ENCODE peak calls at places on chromosomes 3 and 15, in five cellular contexts. One of them, this sample, is unnamed.

GRCh38 chr15:77870195-77871065 is 207.1 kb downstream of the TBC1D2B start:
- DNase-seq in tibial artery: peak; percentile 81
- DNase-seq in breast epithelium: peak; percentile 23
- DNase-seq in B cell: peak; percentile 41
- DNase-seq in AG09309: no peak
- DNase-seq in this sample: peak; percentile 19

GRCh38 chr3:189718215-189718614 is 87.0 kb downstream of the TP63 start:
- DNase-seq in tibial artery: no peak
- DNase-seq in breast epithelium: no peak
- DNase-seq in B cell: no peak
- DNase-seq in AG09309: no peak
- DNase-seq in this sample: no peak

GRCh38 chr15:41999290-42000285 is 21.3 kb downstream of the PLA2G4E start:
- DNase-seq in tibial artery: no peak
- DNase-seq in breast epithelium: no peak
- DNase-seq in B cell: no peak
- DNase-seq in AG09309: no peak
- DNase-seq in this sample: no peak

GRCh38 chr15:20358066-20358780 is 183.4 kb downstream of the GOLGA6L6 start:
- DNase-seq in tibial artery: peak; percentile 69
- DNase-seq in breast epithelium: no peak
- DNase-seq in B cell: no peak
- DNase-seq in AG09309: no peak
- DNase-seq in this sample: no peak

GRCh38 chr15:74664028-74664616 is 31.7 kb downstream of the EDC3 start:
- DNase-seq in tibial artery: no peak
- DNase-seq in breast epithelium: no peak
- DNase-seq in B cell: no peak
- DNase-seq in AG09309: no peak
- DNase-seq in this sample: no peak

GRCh38 chr15:25456196-25456595 is 17.4 kb upstream of the UBE3A start:
- DNase-seq in tibial artery: no peak
- DNase-seq in breast epithelium: no peak
- DNase-seq in B cell: no peak
- DNase-seq in AG09309: no peak
- DNase-seq in this sample: no peak

GRCh38 chr3:126748701-126749546 is 44.9 kb downstream of the CHCHD6 start:
- DNase-seq in tibial artery: no peak
- DNase-seq in breast epithelium: no peak
- DNase-seq in B cell: no peak
- DNase-seq in AG09309: no peak
- DNase-seq in this sample: no peak

GRCh38 chr3:31743690-31744089 is 211.0 kb downstream of the STT3B start:
- DNase-seq in tibial artery: no peak
- DNase-seq in breast epithelium: no peak
- DNase-seq in B cell: no peak
- DNase-seq in AG09309: no peak
- DNase-seq in this sample: no peak

GRCh38 chr3:84547971-84548970 is 410.5 kb upstream of the CADM2 start:
- DNase-seq in tibial artery: no peak
- DNase-seq in breast epithelium: no peak
- DNase-seq in B cell: peak; percentile 12
- DNase-seq in AG09309: no peak
- DNase-seq in this sample: no peak

GRCh38 chr3:74515451-74515850 is 99.0 kb downstream of the CNTN3 start:
- DNase-seq in tibial artery: no peak
- DNase-seq in breast epithelium: no peak
- DNase-seq in B cell: no peak
- DNase-seq in AG09309: no peak
- DNase-seq in this sample: no peak

GRCh38 chr3:29283297-29283681 is 2.4 kb downstream of the RBMS3 start:
- DNase-seq in tibial artery: no peak
- DNase-seq in breast epithelium: no peak
- DNase-seq in B cell: no peak
- DNase-seq in AG09309: no peak
- DNase-seq in this sample: no peak

GRCh38 chr3:126758882-126759281 is 54.8 kb downstream of the CHCHD6 start:
- DNase-seq in tibial artery: no peak
- DNase-seq in breast epithelium: no peak
- DNase-seq in B cell: no peak
- DNase-seq in AG09309: no peak
- DNase-seq in this sample: no peak

GRCh38 chr15:77160562-77161481 is 89.9 kb upstream of the TSPAN3 start:
- DNase-seq in tibial artery: no peak
- DNase-seq in breast epithelium: no peak
- DNase-seq in B cell: peak; percentile 32
- DNase-seq in AG09309: no peak
- DNase-seq in this sample: no peak

GRCh38 chr15:68277131-68277604 is 377 bp upstream of the FEM1B start:
- DNase-seq in tibial artery: no peak
- DNase-seq in breast epithelium: no peak
- DNase-seq in B cell: no peak
- DNase-seq in AG09309: no peak
- DNase-seq in this sample: no peak

GRCh38 chr3:11591006-11591360 is 52.7 kb downstream of the VGLL4 start:
- DNase-seq in tibial artery: no peak
- DNase-seq in breast epithelium: no peak
- DNase-seq in B cell: no peak
- DNase-seq in AG09309: no peak
- DNase-seq in this sample: no peak

GRCh38 chr3:47092090-47092489 is 71.8 kb downstream of the SETD2 start:
- DNase-seq in tibial artery: no peak
- DNase-seq in breast epithelium: no peak
- DNase-seq in B cell: no peak
- DNase-seq in AG09309: no peak
- DNase-seq in this sample: no peak

GRCh38 chr15:93830221-93830765 is 401.1 kb upstream of the MCTP2 start:
- DNase-seq in tibial artery: no peak
- DNase-seq in breast epithelium: no peak
- DNase-seq in B cell: no peak
- DNase-seq in AG09309: no peak
- DNase-seq in this sample: no peak

GRCh38 chr3:104952587-104952986 is 414.1 kb upstream of the ALCAM start:
- DNase-seq in tibial artery: no peak
- DNase-seq in breast epithelium: peak; percentile 28
- DNase-seq in B cell: no peak
- DNase-seq in AG09309: peak; percentile 74
- DNase-seq in this sample: peak; percentile 58

GRCh38 chr15:32651229-32651837 is 9.8 kb downstream of the SCG5 start:
- DNase-seq in tibial artery: no peak
- DNase-seq in breast epithelium: no peak
- DNase-seq in B cell: peak; percentile 54
- DNase-seq in AG09309: peak; percentile 35
- DNase-seq in this sample: peak; percentile 47

GRCh38 chr3:134374791-134375541 is 719 bp upstream of the AMOTL2 start:
- DNase-seq in tibial artery: no peak
- DNase-seq in breast epithelium: no peak
- DNase-seq in B cell: no peak
- DNase-seq in AG09309: no peak
- DNase-seq in this sample: no peak

GRCh38 chr3:39809181-39809994 is at the start of gene MYRIP:
- DNase-seq in tibial artery: peak; percentile 77
- DNase-seq in breast epithelium: peak; percentile 24
- DNase-seq in B cell: peak; percentile 22
- DNase-seq in AG09309: no peak
- DNase-seq in this sample: no peak

GRCh38 chr15:53759333-53759975 is at the start of gene WDR72:
- DNase-seq in tibial artery: no peak
- DNase-seq in breast epithelium: no peak
- DNase-seq in B cell: no peak
- DNase-seq in AG09309: no peak
- DNase-seq in this sample: no peak

GRCh38 chr15:83472797-83473196 is 25.7 kb downstream of the SH3GL3 start:
- DNase-seq in tibial artery: no peak
- DNase-seq in breast epithelium: no peak
- DNase-seq in B cell: no peak
- DNase-seq in AG09309: no peak
- DNase-seq in this sample: no peak

GRCh38 chr3:194936659-194937058 is 251.0 kb downstream of the FAM43A start:
- DNase-seq in tibial artery: no peak
- DNase-seq in breast epithelium: no peak
- DNase-seq in B cell: no peak
- DNase-seq in AG09309: no peak
- DNase-seq in this sample: no peak

GRCh38 chr3:101890716-101891115 is 41.4 kb downstream of the NFKBIZ start:
- DNase-seq in tibial artery: no peak
- DNase-seq in breast epithelium: no peak
- DNase-seq in B cell: no peak
- DNase-seq in AG09309: no peak
- DNase-seq in this sample: no peak

GRCh38 chr3:105377716-105378115 is 11.0 kb downstream of the ALCAM start:
- DNase-seq in tibial artery: no peak
- DNase-seq in breast epithelium: no peak
- DNase-seq in B cell: no peak
- DNase-seq in AG09309: no peak
- DNase-seq in this sample: no peak

GRCh38 chr15:70248116-70249025 is 150.7 kb upstream of the TLE3 start:
- DNase-seq in tibial artery: peak; percentile 43
- DNase-seq in breast epithelium: no peak
- DNase-seq in B cell: no peak
- DNase-seq in AG09309: no peak
- DNase-seq in this sample: no peak

GRCh38 chr3:132593950-132594328 is 3.1 kb upstream of the ACKR4 start:
- DNase-seq in tibial artery: no peak
- DNase-seq in breast epithelium: no peak
- DNase-seq in B cell: no peak
- DNase-seq in AG09309: no peak
- DNase-seq in this sample: no peak

GRCh38 chr3:58492385-58492970 is 582 bp downstream of the KCTD6 start:
- DNase-seq in tibial artery: no peak
- DNase-seq in breast epithelium: no peak
- DNase-seq in B cell: peak; percentile 54
- DNase-seq in AG09309: no peak
- DNase-seq in this sample: no peak

GRCh38 chr3:127674793-127675189 is 2.0 kb downstream of the ABTB1 start:
- DNase-seq in tibial artery: no peak
- DNase-seq in breast epithelium: no peak
- DNase-seq in B cell: no peak
- DNase-seq in AG09309: no peak
- DNase-seq in this sample: no peak

GRCh38 chr3:74661672-74662071 is 47.2 kb upstream of the CNTN3 start:
- DNase-seq in tibial artery: no peak
- DNase-seq in breast epithelium: no peak
- DNase-seq in B cell: no peak
- DNase-seq in AG09309: no peak
- DNase-seq in this sample: no peak

GRCh38 chr3:6228958-6229683 is 631.8 kb upstream of the GRM7 start:
- DNase-seq in tibial artery: no peak
- DNase-seq in breast epithelium: no peak
- DNase-seq in B cell: no peak
- DNase-seq in AG09309: no peak
- DNase-seq in this sample: no peak

GRCh38 chr3:49133226-49133951 is 539 bp upstream of the LAMB2 start:
- DNase-seq in tibial artery: peak; percentile 94
- DNase-seq in breast epithelium: peak; percentile 78
- DNase-seq in B cell: no peak
- DNase-seq in AG09309: peak; percentile 62
- DNase-seq in this sample: peak; percentile 79

GRCh38 chr3:69688400-69688799 is 50.9 kb upstream of the MITF start:
- DNase-seq in tibial artery: no peak
- DNase-seq in breast epithelium: no peak
- DNase-seq in B cell: no peak
- DNase-seq in AG09309: no peak
- DNase-seq in this sample: no peak

GRCh38 chr3:69683076-69683806 is 56.0 kb upstream of the MITF start:
- DNase-seq in tibial artery: no peak
- DNase-seq in breast epithelium: no peak
- DNase-seq in B cell: no peak
- DNase-seq in AG09309: no peak
- DNase-seq in this sample: no peak

GRCh38 chr3:69684309-69684981 is 54.8 kb upstream of the MITF start:
- DNase-seq in tibial artery: no peak
- DNase-seq in breast epithelium: no peak
- DNase-seq in B cell: no peak
- DNase-seq in AG09309: no peak
- DNase-seq in this sample: no peak
- TF ChIP-seq CTCF in tibial artery: no peak
- TF ChIP-seq CTCF in breast epithelium: no peak
- TF ChIP-seq CTCF in B cell: no peak
- TF ChIP-seq CTCF in AG09309: no peak
- TF ChIP-seq CTCF in this sample: no peak

GRCh38 chr15:51284871-51285270 is 53.5 kb downstream of the CYP19A1 start:
- DNase-seq in tibial artery: no peak
- DNase-seq in breast epithelium: no peak
- DNase-seq in B cell: no peak
- DNase-seq in AG09309: no peak
- DNase-seq in this sample: no peak

GRCh38 chr15:51288143-51289065 is 50.0 kb downstream of the CYP19A1 start:
- DNase-seq in tibial artery: no peak
- DNase-seq in breast epithelium: no peak
- DNase-seq in B cell: no peak
- DNase-seq in AG09309: no peak
- DNase-seq in this sample: no peak

GRCh38 chr15:51283026-51283425 is 55.4 kb downstream of the CYP19A1 start:
- DNase-seq in tibial artery: no peak
- DNase-seq in breast epithelium: no peak
- DNase-seq in B cell: peak; percentile 30
- DNase-seq in AG09309: no peak
- DNase-seq in this sample: no peak

GRCh38 chr15:51289290-51289689 is 49.1 kb downstream of the CYP19A1 start:
- DNase-seq in tibial artery: no peak
- DNase-seq in breast epithelium: no peak
- DNase-seq in B cell: no peak
- DNase-seq in AG09309: no peak
- DNase-seq in this sample: no peak

GRCh38 chr15:51286816-51287215 is 51.6 kb downstream of the CYP19A1 start:
- DNase-seq in tibial artery: no peak
- DNase-seq in breast epithelium: no peak
- DNase-seq in B cell: no peak
- DNase-seq in AG09309: no peak
- DNase-seq in this sample: no peak
- TF ChIP-seq CTCF in tibial artery: no peak
- TF ChIP-seq CTCF in breast epithelium: no peak
- TF ChIP-seq CTCF in B cell: no peak
- TF ChIP-seq CTCF in AG09309: no peak
- TF ChIP-seq CTCF in this sample: no peak

DNA sequence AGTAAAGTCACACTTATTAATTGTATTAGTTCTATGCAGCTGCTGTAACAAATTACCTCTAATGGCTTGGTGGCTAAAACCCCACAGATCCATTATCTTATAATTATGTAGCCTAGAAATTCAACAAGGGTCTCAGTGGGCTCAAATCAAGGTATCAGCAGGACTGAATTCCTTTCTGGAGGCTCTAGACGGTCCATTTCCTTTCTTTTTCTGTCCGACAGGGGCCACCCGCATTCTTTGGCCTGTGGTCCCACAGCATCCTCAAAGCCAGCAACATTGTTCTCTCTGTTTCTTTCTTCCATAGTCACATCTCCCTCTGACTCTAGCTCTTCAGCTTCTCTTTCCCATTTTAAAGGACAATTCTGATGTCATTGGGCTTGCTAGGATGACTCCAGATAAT is 276.3 kb upstream of the ZNF717 start:
- DNase-seq in tibial artery: no peak
- DNase-seq in breast epithelium: no peak
- DNase-seq in B cell: no peak
- DNase-seq in AG09309: no peak
- DNase-seq in this sample: no peak
- TF ChIP-seq CTCF in tibial artery: no peak
- TF ChIP-seq CTCF in breast epithelium: no peak
- TF ChIP-seq CTCF in B cell: no peak
- TF ChIP-seq CTCF in AG09309: no peak
- TF ChIP-seq CTCF in this sample: no peak

GRCh38 chr15:66838671-66839239 is 136.7 kb downstream of the SMAD6 start:
- DNase-seq in tibial artery: no peak
- DNase-seq in breast epithelium: no peak
- DNase-seq in B cell: no peak
- DNase-seq in AG09309: no peak
- DNase-seq in this sample: no peak
- TF ChIP-seq CTCF in tibial artery: peak; percentile 27
- TF ChIP-seq CTCF in breast epithelium: peak; percentile 28
- TF ChIP-seq CTCF in B cell: peak; percentile 69
- TF ChIP-seq CTCF in AG09309: peak; percentile 64
- TF ChIP-seq CTCF in this sample: peak; percentile 64

This sample was measured in AG09319.